ENCODE peak calls at places on chromosomes 7 and 10, in six cellular contexts. X is HCT116, T is GM12878, A is WTC11, K is K562, W is HepG2. B is an unnamed sample.

GRCh38 chr10:79260803-79261740 is 86.2 kb upstream of the PPIF start:
- DNase-seq in T (no peak), W (peak; percentile 58), A (peak; percentile 38), X (no peak), K (no peak), B (no peak)

GRCh38 chr7:5693529-5693928 is 87.9 kb downstream of the RNF216 start:
- DNase-seq in W (peak; percentile 16), A (no peak), T (peak; percentile 89), K (no peak), X (no peak), B (no peak)

GRCh38 chr10:123558651-123559050 is 107.5 kb upstream of the GPR26 start:
- DNase-seq in T (no peak), A (no peak), X (no peak), W (no peak), K (no peak), B (no peak)

GRCh38 chr7:51376420-51377092 is 59.9 kb upstream of the COBL start:
- DNase-seq in W (no peak), K (peak; percentile 61), T (no peak), A (no peak), X (peak; percentile 79), B (no peak)

GRCh38 chr10:27742195-27742925 is 3.3 kb downstream of the MKX start:
- DNase-seq in T (peak; percentile 38), K (peak; percentile 77), X (peak; percentile 67), A (peak; percentile 83), W (peak; percentile 41), B (no peak)

GRCh38 chr10:126227762-126228134 is 160.5 kb downstream of the ADAM12 start:
- DNase-seq in T (no peak), X (no peak), A (no peak), K (no peak), W (no peak), B (no peak)

GRCh38 chr7:28586736-28587135 is 174.4 kb downstream of the CREB5 start:
- DNase-seq in W (no peak), K (no peak), A (no peak), T (no peak), X (no peak), B (no peak)

GRCh38 chr10:104937528-104937927 is 296.4 kb downstream of the SORCS3 start:
- DNase-seq in T (no peak), K (no peak), A (no peak), W (peak; percentile 7), X (peak; percentile 93), B (no peak)

GRCh38 chr10:132774179-132774904 is 11.6 kb downstream of the NKX6-2 start:
- DNase-seq in X (no peak), W (peak; percentile 56), A (no peak), K (no peak), T (no peak), B (no peak)

GRCh38 chr10:3229815-3230214 is 57.2 kb upstream of the PITRM1 start:
- DNase-seq in X (no peak), K (no peak), A (no peak), T (no peak), W (no peak), B (no peak)

GRCh38 chr10:29886299-29886698 is 173.1 kb downstream of the JCAD start:
- DNase-seq in T (no peak), W (no peak), K (no peak), A (no peak), X (no peak), B (no peak)

GRCh38 chr10:74799840-74800239 is 26.6 kb upstream of the KAT6B start:
- DNase-seq in T (no peak), W (peak; percentile 17), A (no peak), K (no peak), X (no peak), B (no peak)

GRCh38 chr10:102627446-102628293 is 16.6 kb upstream of the TRIM8 start:
- DNase-seq in A (peak; percentile 73), T (no peak), W (peak; percentile 49), K (no peak), X (no peak), B (peak; percentile 84)

GRCh38 chr7:20744913-20745587 is 41.6 kb downstream of the SP8 start:
- DNase-seq in W (no peak), X (peak; percentile 33), K (peak; percentile 10), T (no peak), A (no peak), B (no peak)

GRCh38 chr7:149883452-149883861 is 9.7 kb downstream of the ATP6V0E2 start:
- DNase-seq in W (peak; percentile 41), K (peak; percentile 78), T (no peak), X (peak; percentile 37), A (peak; percentile 78), B (peak; percentile 77)

GRCh38 chr7:33998487-33998886 is 93.1 kb downstream of the BMPER start:
- DNase-seq in K (no peak), T (no peak), W (peak; percentile 7), X (no peak), A (no peak), B (no peak)

GRCh38 chr7:131538071-131538790 is 18.2 kb downstream of the PODXL start:
- DNase-seq in A (no peak), W (no peak), K (no peak), T (no peak), X (peak; percentile 72), B (no peak)

GRCh38 chr7:47492720-47493119 is 89.2 kb downstream of the TNS3 start:
- DNase-seq in W (no peak), X (no peak), A (no peak), K (no peak), T (no peak), B (no peak)

GRCh38 chr7:128148676-128149075 is 92.4 kb upstream of the LEP start:
- DNase-seq in W (no peak), K (peak; percentile 4), A (no peak), T (no peak), X (no peak), B (no peak)

GRCh38 chr7:128141683-128142195 is 99.3 kb upstream of the LEP start:
- DNase-seq in K (no peak), W (no peak), X (no peak), T (no peak), A (no peak), B (no peak)

GRCh38 chr7:128139406-128139805 is 101.7 kb upstream of the LEP start:
- DNase-seq in K (no peak), T (no peak), A (no peak), W (no peak), X (no peak), B (no peak)

GRCh38 chr7:128150223-128150622 is 90.9 kb upstream of the LEP start:
- DNase-seq in W (no peak), A (no peak), K (no peak), T (no peak), X (no peak), B (no peak)

GRCh38 chr7:128145191-128145590 is 95.9 kb upstream of the LEP start:
- DNase-seq in T (no peak), K (no peak), A (no peak), W (no peak), X (no peak), B (peak; percentile 20)
- TF ChIP-seq ATF3 in T (no peak), K (no peak), A (no peak), W (no peak), X (no peak), B (no peak)

GRCh38 chr10:76550806-76551205 is 1086.8 kb downstream of the KCNMA1 start:
- DNase-seq in K (no peak), X (no peak), W (no peak), T (no peak), A (no peak), B (no peak)

GRCh38 chr10:76553231-76553630 is 1084.4 kb downstream of the KCNMA1 start:
- DNase-seq in W (no peak), K (no peak), X (no peak), A (no peak), T (no peak), B (no peak)

GRCh38 chr10:76553700-76554470 is 1083.7 kb downstream of the KCNMA1 start:
- DNase-seq in K (no peak), X (no peak), W (no peak), A (no peak), T (no peak), B (no peak)

GRCh38 chr10:76555271-76555670 is 1082.3 kb downstream of the KCNMA1 start:
- DNase-seq in W (no peak), X (no peak), A (no peak), T (no peak), K (no peak), B (no peak)

GRCh38 chr10:76554478-76554877 is 1083.1 kb downstream of the KCNMA1 start:
- DNase-seq in A (no peak), W (no peak), K (no peak), T (no peak), X (no peak), B (no peak)
- TF ChIP-seq ATF3 in A (no peak), W (no peak), K (no peak), T (no peak), X (no peak), B (no peak)

GRCh38 chr10:88991900-88992237 is 1.3 kb downstream of the FAS start:
- DNase-seq in X (no peak), T (no peak), K (no peak), A (no peak), W (no peak), B (no peak)
- TF ChIP-seq ATF3 in X (no peak), T (no peak), K (no peak), A (no peak), W (no peak), B (no peak)

DNA sequence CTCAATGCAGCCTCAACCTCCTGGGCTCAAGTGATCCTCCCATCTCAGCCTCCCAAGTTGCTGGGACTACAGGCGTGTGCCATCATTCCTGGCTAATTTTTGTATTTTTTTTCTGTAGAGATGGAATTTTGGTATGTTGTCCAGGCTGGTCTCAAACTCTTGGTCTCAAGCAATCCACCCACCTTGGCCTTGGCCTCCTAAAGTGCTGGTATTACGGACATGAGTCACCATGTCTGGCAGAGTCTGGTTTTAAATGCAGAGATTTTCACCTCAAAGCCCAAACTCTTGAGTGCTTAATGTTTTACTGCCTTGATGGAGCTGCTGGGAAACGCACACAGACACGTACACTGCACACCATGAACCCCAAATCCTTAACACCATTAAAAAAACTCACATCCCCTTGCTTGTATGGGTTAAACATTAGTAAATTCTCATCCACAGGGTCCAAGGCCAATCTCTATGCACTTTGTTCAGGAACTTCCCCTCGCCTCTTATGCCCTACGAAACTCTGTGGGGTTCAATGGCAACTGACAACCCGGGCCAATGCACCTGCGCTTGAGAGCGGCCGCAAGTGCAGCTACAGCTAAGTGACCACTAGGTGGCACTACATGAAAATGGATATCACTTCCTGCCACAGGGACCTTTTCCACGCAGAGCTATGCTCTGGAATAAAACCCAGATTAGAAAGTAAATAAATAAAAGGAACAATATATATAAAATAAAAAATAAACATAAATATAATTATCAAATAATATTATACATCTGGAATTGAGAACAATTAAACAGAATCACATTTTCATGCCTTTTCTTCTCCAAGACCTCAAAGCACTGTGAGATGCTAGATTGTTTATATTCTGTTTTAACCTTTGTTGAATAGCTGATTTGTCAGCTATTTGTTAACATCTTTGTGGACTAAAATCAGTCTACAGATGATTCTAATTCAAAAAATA is 66.9 kb upstream of the AFAP1L2 start:
- DNase-seq in W (peak; percentile 65), T (peak; percentile 24), X (peak; percentile 62), K (peak; percentile 41), A (peak; percentile 71), B (peak; percentile 58)
- TF ChIP-seq ATF3 in W (no peak), T (no peak), X (no peak), K (no peak), A (no peak), B (no peak)

DNA sequence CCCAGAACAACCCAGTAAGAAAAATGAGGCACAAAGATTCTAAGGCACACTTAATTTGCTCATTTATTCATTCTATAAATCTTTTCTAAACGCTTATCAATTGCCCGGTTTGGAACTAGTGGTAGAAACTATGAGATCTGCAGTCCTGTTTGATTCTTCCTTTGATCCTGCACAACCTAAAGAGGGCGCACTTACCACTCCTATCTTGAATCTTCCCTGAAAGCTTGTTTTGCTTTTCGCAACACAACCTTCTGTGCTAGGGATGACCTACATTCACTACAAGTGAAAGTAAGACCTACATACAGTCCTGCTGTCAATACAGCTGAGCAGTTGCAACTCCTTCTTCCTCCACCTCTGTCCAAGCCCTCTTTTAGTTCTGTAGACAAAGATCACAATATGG is 12.6 kb upstream of the ARL4A start:
- DNase-seq in W (peak; percentile 84), A (no peak), X (no peak), K (peak; percentile 32), T (no peak), B (no peak)
- TF ChIP-seq ATF3 in W (no peak), A (no peak), X (no peak), K (no peak), T (no peak), B (no peak)